ENCODE peak calls at places on chromosomes 11 and 22, in six cellular contexts. One of them, this sample, is unnamed.

GRCh38 chr11:61947486-61948210 is 2.5 kb upstream of the BEST1 start:
- DNase-seq in CD4-positive, CD25-positive, alpha-beta regulatory T cell: peak
- DNase-seq in brain microvascular endothelial cell: peak
- DNase-seq in mesendoderm: peak
- DNase-seq in esophagus muscularis mucosa: peak
- DNase-seq in mesenchymal stem cell: peak
- DNase-seq in this sample: no peak

GRCh38 chr22:22666307-22667091 is 22.1 kb downstream of the GGTLC2 start:
- DNase-seq in mesenchymal stem cell: no peak
- DNase-seq in CD4-positive, CD25-positive, alpha-beta regulatory T cell: no peak
- DNase-seq in mesendoderm: peak
- DNase-seq in brain microvascular endothelial cell: peak
- DNase-seq in esophagus muscularis mucosa: no peak
- DNase-seq in this sample: no peak

GRCh38 chr22:29396126-29396525 is 7.8 kb upstream of the AP1B1 start:
- DNase-seq in CD4-positive, CD25-positive, alpha-beta regulatory T cell: no peak
- DNase-seq in brain microvascular endothelial cell: no peak
- DNase-seq in esophagus muscularis mucosa: no peak
- DNase-seq in mesendoderm: no peak
- DNase-seq in mesenchymal stem cell: no peak
- DNase-seq in this sample: no peak

GRCh38 chr11:125807909-125808308 is 20.0 kb downstream of the PATE3 start:
- DNase-seq in brain microvascular endothelial cell: peak
- DNase-seq in mesenchymal stem cell: no peak
- DNase-seq in CD4-positive, CD25-positive, alpha-beta regulatory T cell: no peak
- DNase-seq in esophagus muscularis mucosa: no peak
- DNase-seq in mesendoderm: no peak
- DNase-seq in this sample: no peak

GRCh38 chr11:47415949-47416472 is 7.6 kb downstream of the SLC39A13 start:
- DNase-seq in esophagus muscularis mucosa: peak
- DNase-seq in mesendoderm: peak
- DNase-seq in brain microvascular endothelial cell: peak
- DNase-seq in mesenchymal stem cell: peak
- DNase-seq in CD4-positive, CD25-positive, alpha-beta regulatory T cell: no peak
- DNase-seq in this sample: no peak

GRCh38 chr22:39917091-39917703 is 16.3 kb downstream of the GRAP2 start:
- DNase-seq in mesenchymal stem cell: no peak
- DNase-seq in brain microvascular endothelial cell: no peak
- DNase-seq in esophagus muscularis mucosa: peak
- DNase-seq in mesendoderm: no peak
- DNase-seq in CD4-positive, CD25-positive, alpha-beta regulatory T cell: no peak
- DNase-seq in this sample: no peak

GRCh38 chr22:39308614-39309363 is 10.6 kb downstream of the RPL3 start:
- DNase-seq in mesendoderm: peak
- DNase-seq in brain microvascular endothelial cell: peak
- DNase-seq in esophagus muscularis mucosa: no peak
- DNase-seq in CD4-positive, CD25-positive, alpha-beta regulatory T cell: no peak
- DNase-seq in mesenchymal stem cell: peak
- DNase-seq in this sample: no peak

GRCh38 chr11:113553905-113554304 is 78.7 kb upstream of the DRD2 start:
- DNase-seq in CD4-positive, CD25-positive, alpha-beta regulatory T cell: no peak
- DNase-seq in mesendoderm: no peak
- DNase-seq in mesenchymal stem cell: no peak
- DNase-seq in esophagus muscularis mucosa: no peak
- DNase-seq in brain microvascular endothelial cell: no peak
- DNase-seq in this sample: no peak

GRCh38 chr11:102319544-102319943 is 2.3 kb downstream of the BIRC3 start:
- DNase-seq in esophagus muscularis mucosa: no peak
- DNase-seq in mesenchymal stem cell: no peak
- DNase-seq in brain microvascular endothelial cell: no peak
- DNase-seq in CD4-positive, CD25-positive, alpha-beta regulatory T cell: no peak
- DNase-seq in mesendoderm: no peak
- DNase-seq in this sample: no peak

DNA sequence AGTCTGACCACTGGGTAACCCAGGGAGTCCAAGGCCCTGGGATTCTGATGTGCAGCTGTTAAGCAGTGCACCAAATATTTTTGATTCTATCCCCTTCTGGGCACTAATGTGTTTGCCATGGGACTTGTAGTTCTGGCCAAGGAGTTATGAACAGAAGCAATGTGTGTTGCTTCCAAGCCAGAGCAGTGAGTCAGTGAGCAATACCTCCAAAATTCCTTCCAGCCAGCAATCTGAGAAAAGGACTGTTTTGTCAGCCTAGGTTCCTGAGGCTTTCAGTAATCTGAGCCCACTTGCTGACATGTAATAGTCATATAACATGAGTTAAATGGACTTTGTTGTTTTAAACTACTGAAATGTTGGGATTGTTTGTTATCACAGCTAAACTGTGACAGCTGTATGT is 311.4 kb downstream of the NELL1 start:
- DNase-seq in brain microvascular endothelial cell: no peak
- DNase-seq in mesenchymal stem cell: no peak
- DNase-seq in esophagus muscularis mucosa: no peak
- DNase-seq in CD4-positive, CD25-positive, alpha-beta regulatory T cell: no peak
- DNase-seq in mesendoderm: no peak
- DNase-seq in this sample: no peak
- H3K27ac ChIP-seq in brain microvascular endothelial cell: no peak
- H3K27ac ChIP-seq in mesenchymal stem cell: no peak
- H3K27ac ChIP-seq in esophagus muscularis mucosa: no peak
- H3K27ac ChIP-seq in CD4-positive, CD25-positive, alpha-beta regulatory T cell: no peak
- H3K27ac ChIP-seq in mesendoderm: no peak
- H3K27ac ChIP-seq in this sample: no peak

DNA sequence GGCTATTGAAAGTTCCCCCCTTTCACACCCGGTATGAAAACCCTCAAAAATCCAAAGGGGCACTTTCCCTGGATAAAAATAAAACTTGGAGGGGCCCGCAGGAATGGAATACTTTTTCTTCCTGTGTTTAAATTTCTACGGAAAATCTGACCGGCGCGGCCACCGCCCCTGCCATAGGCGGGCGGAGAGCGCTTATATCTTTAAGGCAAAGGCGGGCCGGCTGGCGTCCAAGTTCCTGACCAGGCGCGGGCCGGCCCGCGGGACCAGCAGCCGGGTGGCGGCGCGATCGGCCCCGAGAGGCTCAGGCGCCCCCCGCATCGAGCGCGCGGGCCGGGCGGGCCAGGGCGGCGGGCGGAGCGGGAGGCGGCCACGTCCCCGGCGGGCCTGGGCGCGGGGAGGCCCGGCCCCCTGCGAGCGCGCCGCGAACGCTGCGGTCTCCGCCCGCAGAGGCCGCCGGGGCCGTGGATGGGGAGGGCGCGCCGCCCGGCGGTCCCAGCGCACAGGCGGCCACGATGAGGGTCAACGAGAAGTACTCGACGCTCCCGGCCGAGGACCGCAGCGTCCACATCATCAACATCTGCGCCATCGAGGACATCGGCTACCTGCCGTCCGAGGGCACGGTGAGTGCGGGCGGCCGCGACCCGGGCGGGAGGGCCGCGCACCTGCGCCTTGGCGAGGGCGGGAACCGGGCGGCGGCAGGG is at the start of gene ANO1:
- DNase-seq in CD4-positive, CD25-positive, alpha-beta regulatory T cell: no peak
- DNase-seq in brain microvascular endothelial cell: no peak
- DNase-seq in mesenchymal stem cell: no peak
- DNase-seq in esophagus muscularis mucosa: no peak
- DNase-seq in mesendoderm: no peak
- DNase-seq in this sample: no peak
- H3K27ac ChIP-seq in CD4-positive, CD25-positive, alpha-beta regulatory T cell: no peak
- H3K27ac ChIP-seq in brain microvascular endothelial cell: no peak
- H3K27ac ChIP-seq in mesenchymal stem cell: no peak
- H3K27ac ChIP-seq in esophagus muscularis mucosa: peak
- H3K27ac ChIP-seq in mesendoderm: no peak
- H3K27ac ChIP-seq in this sample: peak

DNA sequence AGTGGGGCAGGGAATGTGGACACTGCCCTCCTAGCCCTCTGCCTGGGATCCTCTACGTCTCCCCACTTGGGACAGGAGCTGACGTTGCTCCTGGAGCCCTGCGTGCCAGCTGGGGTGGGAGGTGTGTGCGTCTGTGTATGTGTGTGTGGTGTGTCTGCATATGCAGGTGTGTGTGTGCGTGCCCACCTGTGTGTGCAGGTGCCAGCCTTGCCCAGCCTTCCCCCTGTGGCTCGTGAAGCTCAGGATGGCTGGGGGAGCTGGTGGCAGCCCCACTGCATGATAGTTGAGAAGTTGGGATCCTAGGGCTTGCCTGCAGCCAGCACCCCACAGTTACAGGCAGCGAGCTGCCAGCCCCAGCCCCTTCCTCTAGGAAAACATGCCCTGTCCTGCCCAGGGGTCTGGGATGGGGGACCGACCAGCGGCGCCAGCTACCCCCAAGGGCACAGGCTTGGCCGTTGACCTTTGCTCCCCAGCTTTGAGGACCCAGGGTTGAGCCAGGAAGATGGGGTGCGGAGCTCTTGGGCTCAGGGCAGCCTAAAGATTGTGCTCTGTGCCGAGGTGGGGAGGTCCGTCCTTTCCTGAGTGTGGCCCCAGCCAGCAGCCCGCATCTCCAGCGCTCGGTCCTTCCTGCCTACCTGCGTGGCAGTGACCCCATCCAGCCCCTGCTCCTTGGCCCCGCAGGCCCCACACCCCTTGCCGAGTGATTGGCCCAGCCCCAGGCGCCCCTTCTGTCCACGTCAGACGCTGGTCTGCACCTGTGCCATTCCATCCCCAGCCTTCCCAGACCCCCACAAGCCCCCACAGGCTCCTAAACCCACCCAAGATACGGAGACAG is 15.7 kb downstream of the BRSK2 start:
- DNase-seq in esophagus muscularis mucosa: no peak
- DNase-seq in brain microvascular endothelial cell: no peak
- DNase-seq in mesendoderm: no peak
- DNase-seq in CD4-positive, CD25-positive, alpha-beta regulatory T cell: no peak
- DNase-seq in mesenchymal stem cell: no peak
- DNase-seq in this sample: no peak
- H3K27ac ChIP-seq in esophagus muscularis mucosa: no peak
- H3K27ac ChIP-seq in brain microvascular endothelial cell: no peak
- H3K27ac ChIP-seq in mesendoderm: no peak
- H3K27ac ChIP-seq in CD4-positive, CD25-positive, alpha-beta regulatory T cell: no peak
- H3K27ac ChIP-seq in mesenchymal stem cell: no peak
- H3K27ac ChIP-seq in this sample: no peak

GRCh38 chr11:122814401-122814800 is 23.9 kb upstream of the CRTAM start:
- DNase-seq in brain microvascular endothelial cell: no peak
- DNase-seq in mesenchymal stem cell: no peak
- DNase-seq in CD4-positive, CD25-positive, alpha-beta regulatory T cell: no peak
- DNase-seq in esophagus muscularis mucosa: no peak
- DNase-seq in mesendoderm: no peak
- DNase-seq in this sample: no peak

GRCh38 chr11:122811721-122812120 is 26.6 kb upstream of the CRTAM start:
- DNase-seq in mesendoderm: no peak
- DNase-seq in brain microvascular endothelial cell: no peak
- DNase-seq in mesenchymal stem cell: no peak
- DNase-seq in esophagus muscularis mucosa: no peak
- DNase-seq in CD4-positive, CD25-positive, alpha-beta regulatory T cell: no peak
- DNase-seq in this sample: no peak

GRCh38 chr11:122813176-122813917 is 25.0 kb upstream of the CRTAM start:
- DNase-seq in CD4-positive, CD25-positive, alpha-beta regulatory T cell: no peak
- DNase-seq in brain microvascular endothelial cell: no peak
- DNase-seq in esophagus muscularis mucosa: no peak
- DNase-seq in mesendoderm: peak
- DNase-seq in mesenchymal stem cell: no peak
- DNase-seq in this sample: no peak

GRCh38 chr11:122809861-122810260 is 28.4 kb upstream of the CRTAM start:
- DNase-seq in esophagus muscularis mucosa: no peak
- DNase-seq in CD4-positive, CD25-positive, alpha-beta regulatory T cell: no peak
- DNase-seq in mesendoderm: no peak
- DNase-seq in mesenchymal stem cell: no peak
- DNase-seq in brain microvascular endothelial cell: no peak
- DNase-seq in this sample: no peak

GRCh38 chr11:122812612-122813011 is 25.7 kb upstream of the CRTAM start:
- DNase-seq in mesenchymal stem cell: no peak
- DNase-seq in esophagus muscularis mucosa: no peak
- DNase-seq in mesendoderm: no peak
- DNase-seq in CD4-positive, CD25-positive, alpha-beta regulatory T cell: no peak
- DNase-seq in brain microvascular endothelial cell: no peak
- DNase-seq in this sample: no peak
- H3K27ac ChIP-seq in mesenchymal stem cell: no peak
- H3K27ac ChIP-seq in esophagus muscularis mucosa: no peak
- H3K27ac ChIP-seq in mesendoderm: no peak
- H3K27ac ChIP-seq in CD4-positive, CD25-positive, alpha-beta regulatory T cell: no peak
- H3K27ac ChIP-seq in brain microvascular endothelial cell: no peak
- H3K27ac ChIP-seq in this sample: no peak

GRCh38 chr11:110857885-110858555 is 145.8 kb upstream of the ARHGAP20 start:
- DNase-seq in brain microvascular endothelial cell: peak
- DNase-seq in esophagus muscularis mucosa: no peak
- DNase-seq in CD4-positive, CD25-positive, alpha-beta regulatory T cell: no peak
- DNase-seq in mesendoderm: no peak
- DNase-seq in mesenchymal stem cell: no peak
- DNase-seq in this sample: no peak
- H3K27ac ChIP-seq in brain microvascular endothelial cell: no peak
- H3K27ac ChIP-seq in esophagus muscularis mucosa: no peak
- H3K27ac ChIP-seq in CD4-positive, CD25-positive, alpha-beta regulatory T cell: no peak
- H3K27ac ChIP-seq in mesendoderm: no peak
- H3K27ac ChIP-seq in mesenchymal stem cell: no peak
- H3K27ac ChIP-seq in this sample: peak